ENCODE peak calls at places on chromosomes 6 and 20, in five cellular contexts. U, K, X, S and W are unnamed samples.

GRCh38 chr20:63204362-63204761 is 11.6 kb downstream of the YTHDF1 start:
- DNase-seq in U (no peak), K (no peak), X (no peak), S (no peak), W (no peak)

GRCh38 chr6:168686831-168687730 is 246.1 kb downstream of the SMOC2 start:
- DNase-seq in U (no peak), K (no peak), X (peak; percentile 52), S (no peak), W (no peak)

GRCh38 chr20:14673164-14673563 is 335.8 kb upstream of the FLRT3 start:
- DNase-seq in U (no peak), K (no peak), X (no peak), S (no peak), W (no peak)

GRCh38 chr6:150175611-150176151 is 32.8 kb downstream of the PPP1R14C start:
- DNase-seq in U (no peak), K (no peak), X (no peak), S (no peak), W (no peak)

GRCh38 chr6:118748311-118749062 is 97.1 kb upstream of the CEP85L start:
- DNase-seq in U (peak; percentile 38), K (no peak), X (no peak), S (no peak), W (no peak)

GRCh38 chr20:57432874-57433491 is 41.8 kb downstream of the RBM38 start:
- DNase-seq in U (no peak), K (no peak), X (peak; percentile 72), S (no peak), W (no peak)

GRCh38 chr6:168525926-168526630 is 85.1 kb downstream of the SMOC2 start:
- DNase-seq in U (no peak), K (no peak), X (no peak), S (no peak), W (no peak)

GRCh38 chr6:37967651-37968050 is 148.1 kb downstream of the ZFAND3 start:
- DNase-seq in U (no peak), K (no peak), X (no peak), S (no peak), W (no peak)

GRCh38 chr20:19821605-19822004 is 63.5 kb downstream of the RIN2 start:
- DNase-seq in U (no peak), K (no peak), X (no peak), S (no peak), W (no peak)

GRCh38 chr20:4666001-4666470 is 55.7 kb upstream of the PRND start:
- DNase-seq in U (no peak), K (no peak), X (no peak), S (no peak), W (no peak)

GRCh38 chr20:41617059-41617921 is 887 bp downstream of the CHD6 start:
- DNase-seq in U (no peak), K (peak; percentile 72), X (peak; percentile 63), S (peak; percentile 45), W (no peak)

GRCh38 chr6:36607782-36608386 is 13.7 kb downstream of the SRSF3 start:
- DNase-seq in U (no peak), K (no peak), X (no peak), S (no peak), W (no peak)

GRCh38 chr20:47456952-47457724 is 44.5 kb upstream of the NCOA3 start:
- DNase-seq in U (no peak), K (no peak), X (peak; percentile 31), S (no peak), W (no peak)

GRCh38 chr6:70549327-70549726 is 17.4 kb upstream of the SDHAF4 start:
- DNase-seq in U (no peak), K (no peak), X (no peak), S (no peak), W (no peak)

GRCh38 chr20:59994697-59995122 is 36.5 kb downstream of the CDH26 start:
- DNase-seq in U (no peak), K (peak; percentile 49), X (peak; percentile 50), S (no peak), W (no peak)

GRCh38 chr6:130620338-130620781 is 206.8 kb upstream of the SMLR1 start:
- DNase-seq in U (no peak), K (no peak), X (no peak), S (no peak), W (no peak)

GRCh38 chr20:46401478-46401860 is 4.9 kb downstream of the ELMO2 start:
- DNase-seq in U (no peak), K (no peak), X (no peak), S (no peak), W (no peak)

GRCh38 chr6:20366082-20366834 is 35.4 kb upstream of the E2F3 start:
- DNase-seq in U (no peak), K (no peak), X (no peak), S (no peak), W (no peak)

GRCh38 chr6:116945809-116946208 is 68.8 kb downstream of the RFX6 start:
- DNase-seq in U (no peak), K (no peak), X (no peak), S (no peak), W (no peak)